ENCODE peak calls at places on chromosome 5, in five cellular contexts. G, Q, P, I and Y are unnamed samples.

GRCh38 chr5:155147222-155147621 is 133.7 kb downstream of the KIF4B start:
- DNase-seq in I (no peak), G (no peak), Q (no peak), P (no peak), Y (peak; percentile 25)

GRCh38 chr5:160772854-160773253 is 79.2 kb downstream of the ATP10B start:
- DNase-seq in I (no peak), G (no peak), P (no peak), Q (no peak), Y (no peak)

GRCh38 chr5:125489146-125489545 is 742.7 kb upstream of the ZNF608 start:
- DNase-seq in P (no peak), G (no peak), I (no peak), Q (no peak), Y (no peak)

GRCh38 chr5:18236386-18236785 is 602.1 kb downstream of the TAF11L14 start:
- DNase-seq in Q (no peak), I (no peak), G (no peak), P (no peak), Y (no peak)

GRCh38 chr5:74378464-74378863 is 262.1 kb downstream of the ENC1 start:
- DNase-seq in G (no peak), I (no peak), P (no peak), Q (no peak), Y (no peak)

GRCh38 chr5:35161637-35162248 is 68.5 kb downstream of the PRLR start:
- DNase-seq in G (no peak), P (no peak), Q (no peak), I (no peak), Y (no peak)

GRCh38 chr5:134637106-134637721 is 4.6 kb upstream of the SAR1B start:
- DNase-seq in Q (peak; percentile 10), I (no peak), G (no peak), P (peak; percentile 66), Y (no peak)

GRCh38 chr5:176810084-176810597 is at the start of gene UNC5A:
- DNase-seq in G (no peak), I (peak; percentile 21), Q (no peak), P (no peak), Y (peak; percentile 58)

GRCh38 chr5:168779333-168779732 is 200.2 kb upstream of the PANK3 start:
- DNase-seq in Q (no peak), I (no peak), P (no peak), G (no peak), Y (no peak)

GRCh38 chr5:132387649-132388117 is 18.2 kb downstream of the SLC22A5 start:
- DNase-seq in Q (no peak), I (peak; percentile 41), G (peak; percentile 93), P (no peak), Y (no peak)

GRCh38 chr5:59583810-59584562 is 309.5 kb downstream of the PDE4D start:
- DNase-seq in I (no peak), G (no peak), P (no peak), Q (no peak), Y (no peak)

GRCh38 chr5:25458628-25459027 is 813.9 kb upstream of the CDH10 start:
- DNase-seq in P (no peak), G (no peak), I (no peak), Q (no peak), Y (no peak)

GRCh38 chr5:14142856-14143508 is at the start of gene TRIO:
- DNase-seq in I (peak; percentile 90), P (peak; percentile 88), Q (peak; percentile 95), G (peak; percentile 92), Y (peak; percentile 79)

DNA sequence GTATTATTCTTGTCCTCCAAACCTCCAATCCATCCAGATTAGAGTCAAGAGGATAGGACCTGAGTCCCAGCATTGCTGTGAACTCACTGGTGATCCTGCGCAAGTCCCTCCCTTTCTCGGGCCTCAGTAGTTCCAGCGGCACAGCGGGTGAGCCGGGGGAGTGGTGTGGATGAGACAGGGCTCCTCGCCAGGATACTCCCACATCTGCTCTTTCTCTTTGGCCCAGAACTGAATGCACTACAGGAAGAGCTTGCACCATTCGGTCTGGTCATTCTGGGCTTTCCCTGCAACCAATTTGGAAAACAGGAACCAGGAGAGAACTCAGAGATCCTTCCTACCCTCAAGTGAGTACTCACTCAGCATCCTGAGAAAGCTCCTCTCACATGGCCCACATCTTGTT is 6.3 kb downstream of the GPX3 start:
- DNase-seq in P (no peak), Q (no peak), G (no peak), I (no peak), Y (no peak)
- TF ChIP-seq POLR2A in P (no peak), Q (no peak), G (no peak), I (no peak), Y (no peak)

GRCh38 chr5:23991406-23991805 is 484.0 kb downstream of the PRDM9 start:
- DNase-seq in G (no peak), P (no peak), I (no peak), Q (no peak), Y (no peak)

GRCh38 chr5:23996525-23996924 is 489.1 kb downstream of the PRDM9 start:
- DNase-seq in Q (no peak), G (no peak), P (no peak), I (no peak), Y (no peak)

DNA sequence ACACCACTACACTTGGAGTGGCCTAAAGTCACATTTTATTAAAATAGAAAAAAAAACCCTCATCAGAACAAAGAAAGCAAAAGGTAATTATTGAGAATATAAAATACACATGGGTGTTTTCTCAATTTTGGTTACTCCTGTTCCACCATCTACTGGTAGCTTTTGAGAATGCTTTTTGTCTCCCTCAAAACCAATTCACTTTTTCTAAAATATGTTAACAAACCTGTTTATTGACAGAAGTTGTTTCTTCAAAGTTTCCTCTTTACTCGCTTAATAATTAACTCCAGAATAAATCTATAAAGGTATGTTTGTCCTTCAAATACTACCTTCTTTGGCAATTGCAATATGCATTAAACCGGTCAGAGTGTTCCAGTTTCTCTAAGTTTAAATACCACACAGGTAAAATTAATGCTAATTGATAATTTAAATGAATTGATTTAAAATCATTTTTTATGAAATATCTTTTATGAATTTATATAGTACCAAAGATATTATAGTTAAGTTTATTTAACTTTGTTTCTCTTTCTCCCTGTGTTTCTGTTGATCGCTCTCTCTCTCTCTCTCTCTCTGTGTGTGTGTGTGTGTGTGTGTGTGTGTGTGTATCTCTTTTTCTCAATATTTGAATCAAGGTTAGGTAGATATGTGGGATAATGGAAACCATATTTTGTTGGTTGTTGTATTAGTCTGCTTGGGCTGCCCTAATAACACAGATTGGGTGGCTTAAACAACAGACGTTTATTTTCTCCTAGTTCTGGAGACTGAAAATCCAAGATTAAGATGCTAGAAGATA is 487.4 kb downstream of the PRDM9 start:
- DNase-seq in Q (no peak), G (no peak), I (no peak), P (no peak), Y (no peak)
- TF ChIP-seq POLR2A in Q (no peak), G (no peak), I (no peak), P (no peak), Y (no peak)

GRCh38 chr5:102754499-102755424 is at the start of gene PAM:
- DNase-seq in G (peak; percentile 66), I (peak; percentile 74), P (peak; percentile 69), Q (peak; percentile 96), Y (peak; percentile 78)
- TF ChIP-seq POLR2A in G (peak; percentile 25), I (peak; percentile 68), P (no peak), Q (no peak), Y (no peak)

DNA sequence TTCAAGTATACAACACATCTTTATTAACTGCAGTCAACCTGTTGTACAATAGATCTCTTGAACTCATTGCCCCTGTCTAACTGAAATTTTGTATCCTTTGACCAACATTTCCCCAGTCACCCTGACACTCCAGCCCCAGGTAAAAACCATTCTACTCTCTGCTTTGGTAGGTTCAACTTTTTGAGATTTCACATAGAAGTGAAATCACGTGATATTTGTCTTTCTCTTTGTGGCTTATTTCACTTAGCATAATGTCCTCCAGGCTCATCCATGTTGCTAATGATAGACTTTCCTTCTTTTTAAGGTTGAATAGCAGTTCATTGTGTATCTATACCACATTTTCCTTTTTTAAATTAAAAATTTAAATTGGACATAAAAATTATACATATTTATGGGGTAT is 126.5 kb upstream of the MAN2A1 start:
- DNase-seq in Q (no peak), P (no peak), I (no peak), G (no peak), Y (no peak)
- TF ChIP-seq POLR2A in Q (no peak), P (no peak), I (no peak), G (no peak), Y (no peak)

GRCh38 chr5:149581192-149581861 is at the start of gene ARHGEF37:
- DNase-seq in P (peak; percentile 94), I (peak; percentile 91), Q (peak; percentile 86), G (no peak), Y (peak; percentile 89)
- TF ChIP-seq POLR2A in P (no peak), I (peak; percentile 75), Q (no peak), G (peak; percentile 14), Y (peak; percentile 79)

DNA sequence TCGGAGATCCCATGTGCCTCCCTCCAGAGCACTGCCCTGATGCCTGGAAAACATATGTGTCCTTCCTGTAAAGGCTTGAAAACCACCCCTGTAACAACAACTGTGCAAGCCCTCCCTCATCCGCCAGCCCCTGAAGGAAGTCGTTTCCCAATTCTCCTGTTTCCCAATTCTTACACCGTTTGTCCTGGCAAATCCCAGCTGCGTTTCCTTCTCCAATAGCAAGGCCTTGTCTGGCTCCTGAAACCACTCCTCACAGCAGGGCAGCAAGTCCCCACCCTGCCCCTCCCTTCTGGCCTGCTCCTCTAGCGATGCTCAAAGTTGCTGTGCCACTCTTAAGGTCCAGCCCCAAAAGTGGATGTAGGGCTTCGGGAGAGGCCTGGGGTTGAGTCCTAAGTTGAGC is 52.2 kb downstream of the SLC36A1 start:
- DNase-seq in G (no peak), Q (no peak), P (no peak), I (no peak), Y (no peak)
- TF ChIP-seq POLR2A in G (no peak), Q (no peak), P (no peak), I (no peak), Y (no peak)

DNA sequence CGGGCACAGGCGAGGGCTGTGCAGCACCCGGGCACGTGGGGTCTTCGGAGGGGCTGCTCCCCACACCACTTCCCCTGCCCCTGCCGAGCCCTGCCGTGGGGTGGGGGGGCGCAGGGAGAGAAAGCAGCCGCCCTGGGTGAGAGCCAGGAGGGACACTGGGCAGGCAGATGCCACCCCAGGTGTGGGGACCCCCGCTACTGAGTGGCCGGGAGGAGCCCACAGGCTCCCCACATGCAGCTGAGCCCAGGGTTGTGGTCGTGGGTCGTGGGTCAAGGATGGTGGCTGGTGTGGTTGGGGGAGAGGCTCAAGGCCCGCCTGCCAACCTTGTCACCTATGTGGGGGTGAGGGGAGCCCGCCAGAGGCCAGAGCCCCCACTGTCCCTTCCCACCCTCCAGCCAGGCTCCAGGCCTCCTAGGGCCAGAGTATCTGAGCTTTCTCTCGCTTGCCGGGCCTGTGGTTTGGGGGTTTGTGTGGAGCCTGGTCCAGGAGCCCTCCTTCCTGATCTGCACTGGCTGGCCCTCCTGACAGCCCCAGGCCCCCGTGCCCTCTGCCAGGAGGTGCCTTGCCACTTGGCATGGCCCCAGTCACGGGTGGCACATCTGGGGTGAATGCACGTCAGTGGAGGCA is 35.5 kb downstream of the EXOC3 start:
- DNase-seq in G (no peak), Q (no peak), I (no peak), P (no peak), Y (no peak)
- TF ChIP-seq POLR2A in G (no peak), Q (no peak), I (no peak), P (no peak), Y (no peak)

GRCh38 chr5:40829748-40830305 is 5.2 kb downstream of the RPL37 start:
- DNase-seq in Q (no peak), P (no peak), I (no peak), G (no peak), Y (no peak)

GRCh38 chr5:40826778-40827478 is 8.1 kb downstream of the RPL37 start:
- DNase-seq in P (no peak), G (no peak), Q (no peak), I (no peak), Y (no peak)

GRCh38 chr5:40828690-40829661 is 6.0 kb downstream of the RPL37 start:
- DNase-seq in P (no peak), Q (no peak), I (no peak), G (no peak), Y (no peak)

GRCh38 chr5:40827479-40827977 is 7.5 kb downstream of the RPL37 start:
- DNase-seq in P (no peak), G (no peak), Q (no peak), I (no peak), Y (no peak)

GRCh38 chr5:40828021-40828631 is 6.9 kb downstream of the RPL37 start:
- DNase-seq in G (no peak), P (no peak), I (no peak), Q (no peak), Y (no peak)
- TF ChIP-seq POLR2A in G (no peak), P (no peak), I (no peak), Q (no peak), Y (no peak)